ENCODE peak calls at places on chromosome 13, in five cellular contexts. One of them, this sample, is unnamed.
A peak's percentile ranks its signal among the peaks of the same experiment; 100 is the strongest.

GRCh38 chr13:44309771-44310767 is 63.6 kb upstream of the SERP2 start:
- DNase-seq in cardiac fibroblast: peak; percentile 60
- DNase-seq in HFF-Myc: no peak
- DNase-seq in AG10803: no peak
- DNase-seq in mammary epithelial cell: no peak
- DNase-seq in this sample: no peak

GRCh38 chr13:40984670-40985366 is 34.3 kb downstream of the ELF1 start:
- DNase-seq in mammary epithelial cell: peak; percentile 23
- DNase-seq in HFF-Myc: no peak
- DNase-seq in AG10803: no peak
- DNase-seq in cardiac fibroblast: no peak
- DNase-seq in this sample: no peak

GRCh38 chr13:44618326-44618725 is 42.2 kb upstream of the TSC22D1 start:
- DNase-seq in mammary epithelial cell: no peak
- DNase-seq in AG10803: peak; percentile 67
- DNase-seq in cardiac fibroblast: peak; percentile 16
- DNase-seq in HFF-Myc: no peak
- DNase-seq in this sample: no peak

GRCh38 chr13:36910545-36910944 is 9.5 kb downstream of the SMAD9 start:
- DNase-seq in AG10803: no peak
- DNase-seq in HFF-Myc: no peak
- DNase-seq in cardiac fibroblast: no peak
- DNase-seq in mammary epithelial cell: no peak
- DNase-seq in this sample: no peak

GRCh38 chr13:41026806-41027205 is 7.7 kb upstream of the ELF1 start:
- DNase-seq in mammary epithelial cell: no peak
- DNase-seq in HFF-Myc: no peak
- DNase-seq in cardiac fibroblast: no peak
- DNase-seq in AG10803: no peak
- DNase-seq in this sample: no peak

GRCh38 chr13:46866150-46866549 is 30.7 kb downstream of the HTR2A start:
- DNase-seq in AG10803: peak; percentile 42
- DNase-seq in mammary epithelial cell: peak; percentile 57
- DNase-seq in cardiac fibroblast: peak; percentile 80
- DNase-seq in HFF-Myc: peak; percentile 29
- DNase-seq in this sample: peak; percentile 35

GRCh38 chr13:50419896-50420295 is 404.7 kb downstream of the KCNRG start:
- DNase-seq in HFF-Myc: no peak
- DNase-seq in AG10803: no peak
- DNase-seq in cardiac fibroblast: peak; percentile 53
- DNase-seq in mammary epithelial cell: no peak
- DNase-seq in this sample: no peak

GRCh38 chr13:28922341-28922740 is 102.2 kb downstream of the MTUS2 start:
- DNase-seq in mammary epithelial cell: no peak
- DNase-seq in AG10803: no peak
- DNase-seq in HFF-Myc: no peak
- DNase-seq in cardiac fibroblast: no peak
- DNase-seq in this sample: no peak

GRCh38 chr13:34085199-34085598 is 267.2 kb downstream of the RFC3 start:
- DNase-seq in AG10803: peak; percentile 58
- DNase-seq in mammary epithelial cell: no peak
- DNase-seq in HFF-Myc: no peak
- DNase-seq in cardiac fibroblast: peak; percentile 48
- DNase-seq in this sample: no peak

GRCh38 chr13:34308725-34309124 is 490.8 kb downstream of the RFC3 start:
- DNase-seq in mammary epithelial cell: peak; percentile 91
- DNase-seq in AG10803: peak; percentile 85
- DNase-seq in HFF-Myc: no peak
- DNase-seq in cardiac fibroblast: no peak
- DNase-seq in this sample: no peak

GRCh38 chr13:44031555-44031954 is 151.9 kb downstream of the LACC1 start:
- DNase-seq in cardiac fibroblast: no peak
- DNase-seq in AG10803: no peak
- DNase-seq in HFF-Myc: no peak
- DNase-seq in mammary epithelial cell: no peak
- DNase-seq in this sample: no peak

GRCh38 chr13:78977311-78977710 is 318.4 kb upstream of the OBI1 start:
- DNase-seq in cardiac fibroblast: no peak
- DNase-seq in HFF-Myc: no peak
- DNase-seq in AG10803: no peak
- DNase-seq in mammary epithelial cell: no peak
- DNase-seq in this sample: no peak

GRCh38 chr13:100633461-100633860 is 41.1 kb downstream of the TMTC4 start:
- DNase-seq in mammary epithelial cell: peak; percentile 74
- DNase-seq in cardiac fibroblast: peak; percentile 70
- DNase-seq in HFF-Myc: no peak
- DNase-seq in AG10803: peak; percentile 94
- DNase-seq in this sample: no peak

GRCh38 chr13:32734511-32734910 is 148.3 kb downstream of the PDS5B start:
- DNase-seq in cardiac fibroblast: peak; percentile 25
- DNase-seq in AG10803: peak; percentile 52
- DNase-seq in HFF-Myc: peak; percentile 31
- DNase-seq in mammary epithelial cell: peak; percentile 64
- DNase-seq in this sample: no peak

GRCh38 chr13:76812971-76813691 is 73.1 kb downstream of the KCTD12 start:
- DNase-seq in HFF-Myc: no peak
- DNase-seq in mammary epithelial cell: no peak
- DNase-seq in AG10803: peak; percentile 83
- DNase-seq in cardiac fibroblast: peak; percentile 57
- DNase-seq in this sample: peak; percentile 72

GRCh38 chr13:32537580-32538233 is 888 bp downstream of the N4BP2L2 start:
- DNase-seq in HFF-Myc: no peak
- DNase-seq in mammary epithelial cell: peak; percentile 3
- DNase-seq in AG10803: peak; percentile 24
- DNase-seq in cardiac fibroblast: no peak
- DNase-seq in this sample: peak; percentile 73

GRCh38 chr13:44575741-44576395 is at the start of gene TSC22D1:
- DNase-seq in HFF-Myc: no peak
- DNase-seq in cardiac fibroblast: peak; percentile 66
- DNase-seq in mammary epithelial cell: peak; percentile 47
- DNase-seq in AG10803: peak; percentile 53
- DNase-seq in this sample: peak; percentile 73

GRCh38 chr13:23995283-23996073 is 98.2 kb upstream of the C1QTNF9B start:
- DNase-seq in mammary epithelial cell: no peak
- DNase-seq in cardiac fibroblast: no peak
- DNase-seq in AG10803: no peak
- DNase-seq in HFF-Myc: no peak
- DNase-seq in this sample: no peak

GRCh38 chr13:91270031-91270430 is 77.5 kb upstream of the MIR17HG start:
- DNase-seq in AG10803: no peak
- DNase-seq in mammary epithelial cell: no peak
- DNase-seq in cardiac fibroblast: peak; percentile 12
- DNase-seq in HFF-Myc: no peak
- DNase-seq in this sample: no peak

GRCh38 chr13:71880753-71881541 is 13.9 kb upstream of the DACH1 start:
- DNase-seq in HFF-Myc: no peak
- DNase-seq in mammary epithelial cell: peak; percentile 25
- DNase-seq in AG10803: peak; percentile 6
- DNase-seq in cardiac fibroblast: no peak
- DNase-seq in this sample: no peak

GRCh38 chr13:50527612-50528509 is 315.6 kb downstream of the DLEU7 start:
- DNase-seq in AG10803: peak; percentile 52
- DNase-seq in cardiac fibroblast: no peak
- DNase-seq in HFF-Myc: no peak
- DNase-seq in mammary epithelial cell: peak; percentile 45
- DNase-seq in this sample: no peak

GRCh38 chr13:39688699-39689405 is 33.4 kb downstream of the COG6 start:
- DNase-seq in AG10803: peak; percentile 12
- DNase-seq in cardiac fibroblast: peak; percentile 29
- DNase-seq in HFF-Myc: no peak
- DNase-seq in mammary epithelial cell: no peak
- DNase-seq in this sample: no peak

GRCh38 chr13:83532809-83533208 is 349.5 kb downstream of the SLITRK1 start:
- DNase-seq in mammary epithelial cell: no peak
- DNase-seq in AG10803: no peak
- DNase-seq in HFF-Myc: no peak
- DNase-seq in cardiac fibroblast: no peak
- DNase-seq in this sample: no peak

GRCh38 chr13:78689011-78689410 is 30.1 kb upstream of the OBI1 start:
- DNase-seq in mammary epithelial cell: no peak
- DNase-seq in cardiac fibroblast: peak; percentile 14
- DNase-seq in AG10803: no peak
- DNase-seq in HFF-Myc: no peak
- DNase-seq in this sample: no peak

GRCh38 chr13:72255908-72256307 is 388.9 kb upstream of the DACH1 start:
- DNase-seq in cardiac fibroblast: peak; percentile 1
- DNase-seq in AG10803: peak; percentile 40
- DNase-seq in HFF-Myc: no peak
- DNase-seq in mammary epithelial cell: peak; percentile 64
- DNase-seq in this sample: no peak

GRCh38 chr13:111663505-111663904 is 343.1 kb downstream of the TEX29 start:
- DNase-seq in HFF-Myc: no peak
- DNase-seq in AG10803: no peak
- DNase-seq in cardiac fibroblast: no peak
- DNase-seq in mammary epithelial cell: no peak
- DNase-seq in this sample: no peak

GRCh38 chr13:33016414-33017409 is at the start of gene KL:
- DNase-seq in cardiac fibroblast: no peak
- DNase-seq in AG10803: no peak
- DNase-seq in HFF-Myc: no peak
- DNase-seq in mammary epithelial cell: no peak
- DNase-seq in this sample: peak; percentile 29

GRCh38 chr13:78607409-78608253 is 4.3 kb upstream of the POU4F1 start:
- DNase-seq in HFF-Myc: no peak
- DNase-seq in mammary epithelial cell: no peak
- DNase-seq in cardiac fibroblast: no peak
- DNase-seq in AG10803: no peak
- DNase-seq in this sample: no peak

GRCh38 chr13:77952276-77952675 is 33.6 kb upstream of the EDNRB start:
- DNase-seq in mammary epithelial cell: no peak
- DNase-seq in cardiac fibroblast: no peak
- DNase-seq in HFF-Myc: no peak
- DNase-seq in AG10803: no peak
- DNase-seq in this sample: no peak

GRCh38 chr13:46008631-46009030 is 43.9 kb downstream of the ZC3H13 start:
- DNase-seq in cardiac fibroblast: no peak
- DNase-seq in mammary epithelial cell: no peak
- DNase-seq in HFF-Myc: no peak
- DNase-seq in AG10803: no peak
- DNase-seq in this sample: no peak

GRCh38 chr13:52051400-52051799 is 26.9 kb downstream of the UTP14C start:
- DNase-seq in AG10803: no peak
- DNase-seq in mammary epithelial cell: no peak
- DNase-seq in HFF-Myc: no peak
- DNase-seq in cardiac fibroblast: no peak
- DNase-seq in this sample: no peak

GRCh38 chr13:113423225-113424170 is 29.8 kb downstream of the ADPRHL1 start:
- DNase-seq in cardiac fibroblast: no peak
- DNase-seq in mammary epithelial cell: no peak
- DNase-seq in AG10803: no peak
- DNase-seq in HFF-Myc: no peak
- DNase-seq in this sample: no peak

GRCh38 chr13:42266464-42266863 is 5.5 kb upstream of the AKAP11 start:
- DNase-seq in mammary epithelial cell: no peak
- DNase-seq in AG10803: peak; percentile 58
- DNase-seq in HFF-Myc: no peak
- DNase-seq in cardiac fibroblast: peak; percentile 78
- DNase-seq in this sample: no peak

GRCh38 chr13:109336730-109337129 is 449.7 kb downstream of the IRS2 start:
- DNase-seq in cardiac fibroblast: peak; percentile 73
- DNase-seq in AG10803: peak; percentile 88
- DNase-seq in mammary epithelial cell: peak; percentile 65
- DNase-seq in HFF-Myc: no peak
- DNase-seq in this sample: no peak

GRCh38 chr13:109330941-109331340 is 455.4 kb downstream of the IRS2 start:
- DNase-seq in mammary epithelial cell: peak; percentile 46
- DNase-seq in AG10803: peak; percentile 34
- DNase-seq in cardiac fibroblast: no peak
- DNase-seq in HFF-Myc: no peak
- DNase-seq in this sample: no peak

GRCh38 chr13:109332501-109333499 is 453.6 kb downstream of the IRS2 start:
- DNase-seq in HFF-Myc: no peak
- DNase-seq in AG10803: no peak
- DNase-seq in mammary epithelial cell: no peak
- DNase-seq in cardiac fibroblast: no peak
- DNase-seq in this sample: no peak

GRCh38 chr13:109331898-109332297 is 454.5 kb downstream of the IRS2 start:
- DNase-seq in AG10803: peak; percentile 82
- DNase-seq in mammary epithelial cell: no peak
- DNase-seq in HFF-Myc: peak; percentile 72
- DNase-seq in cardiac fibroblast: peak; percentile 85
- DNase-seq in this sample: no peak

GRCh38 chr13:109333893-109334651 is 452.3 kb downstream of the IRS2 start:
- DNase-seq in cardiac fibroblast: no peak
- DNase-seq in AG10803: no peak
- DNase-seq in HFF-Myc: no peak
- DNase-seq in mammary epithelial cell: no peak
- DNase-seq in this sample: no peak
- H3K4me3 ChIP-seq in cardiac fibroblast: no peak overlapping the region
- H3K4me3 ChIP-seq in AG10803: no peak overlapping the region
- H3K4me3 ChIP-seq in HFF-Myc: no peak overlapping the region
- H3K4me3 ChIP-seq in mammary epithelial cell: no peak overlapping the region
- H3K4me3 ChIP-seq in this sample: no peak overlapping the region

DNA sequence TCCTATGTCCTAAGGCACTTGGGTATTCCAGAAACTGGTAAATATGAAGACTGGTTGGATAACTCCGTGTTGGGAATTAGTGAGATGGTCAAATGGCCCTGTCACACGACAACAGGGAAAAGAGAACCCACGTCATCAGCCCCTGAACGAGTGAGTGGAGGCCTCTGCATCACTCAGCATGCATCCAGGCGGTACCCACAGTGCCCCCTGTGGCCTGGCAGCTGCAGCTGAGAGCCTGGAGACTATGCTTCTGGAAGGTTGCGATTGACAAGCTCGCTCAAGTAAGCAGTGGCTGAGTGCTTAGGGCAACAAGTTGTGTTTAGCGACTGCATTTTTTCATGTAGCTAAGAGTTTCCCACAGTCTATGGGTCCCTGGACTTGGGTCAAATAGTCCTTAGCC is 55.9 kb downstream of the COL4A2 start:
- DNase-seq in mammary epithelial cell: no peak
- DNase-seq in AG10803: no peak
- DNase-seq in cardiac fibroblast: no peak
- DNase-seq in HFF-Myc: no peak
- DNase-seq in this sample: peak; percentile 55
- TF ChIP-seq CTCF in mammary epithelial cell: no peak
- TF ChIP-seq CTCF in AG10803: no peak
- TF ChIP-seq CTCF in cardiac fibroblast: peak; percentile 27
- TF ChIP-seq CTCF in HFF-Myc: no peak
- TF ChIP-seq CTCF in this sample: peak; percentile 54

DNA sequence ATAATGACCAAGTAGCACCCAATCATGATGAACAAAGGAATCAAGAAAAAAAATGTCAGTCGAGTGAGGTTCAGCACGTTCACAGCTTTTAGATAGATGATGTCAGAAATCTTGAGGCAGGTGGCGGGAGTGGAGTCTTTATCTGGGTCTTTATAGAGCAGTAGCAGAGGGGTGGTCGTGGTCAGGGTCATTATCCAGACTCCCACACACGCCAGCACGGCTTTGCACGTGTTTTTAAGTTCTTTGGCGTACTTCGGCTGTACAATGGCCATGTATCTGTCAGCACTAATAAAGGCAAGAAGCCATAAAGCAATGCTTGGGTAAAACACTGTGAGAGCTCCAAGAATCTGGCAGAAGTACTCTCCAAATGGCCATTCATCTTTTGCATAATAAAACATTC is 2.9 kb downstream of the GPR18 start:
- DNase-seq in HFF-Myc: no peak
- DNase-seq in mammary epithelial cell: no peak
- DNase-seq in cardiac fibroblast: no peak
- DNase-seq in AG10803: no peak
- DNase-seq in this sample: no peak
- H3K4me3 ChIP-seq in HFF-Myc: no peak overlapping the region
- H3K4me3 ChIP-seq in mammary epithelial cell: no peak overlapping the region
- H3K4me3 ChIP-seq in cardiac fibroblast: no peak overlapping the region
- H3K4me3 ChIP-seq in AG10803: no peak overlapping the region
- H3K4me3 ChIP-seq in this sample: no peak overlapping the region

GRCh38 chr13:26590951-26591350 is 33.5 kb downstream of the WASF3 start:
- DNase-seq in HFF-Myc: no peak
- DNase-seq in mammary epithelial cell: no peak
- DNase-seq in cardiac fibroblast: no peak
- DNase-seq in AG10803: no peak
- DNase-seq in this sample: no peak
- TF ChIP-seq CTCF in HFF-Myc: no peak
- TF ChIP-seq CTCF in mammary epithelial cell: no peak
- TF ChIP-seq CTCF in cardiac fibroblast: no peak
- TF ChIP-seq CTCF in AG10803: no peak
- TF ChIP-seq CTCF in this sample: no peak

This sample was measured in tibial artery.